ENCODE peak calls at places on chromosome 15, in nine cellular contexts. One of them, this sample, is unnamed.

GRCh38 chr15:51030649-51031316 is 63.9 kb downstream of the TNFAIP8L3 start:
- DNase-seq in activated naive CD4-positive, alpha-beta T cell: no peak
- DNase-seq in H9: no peak
- DNase-seq in D341Med: no peak
- DNase-seq in HCEC 1CT: peak
- DNase-seq in B cell: no peak
- DNase-seq in AG09309: peak
- DNase-seq in fibroblast of lung: peak
- DNase-seq in HTR-8/SVneo: no peak
- DNase-seq in this sample: peak

GRCh38 chr15:48032911-48033310 is 87.9 kb upstream of the SLC24A5 start:
- DNase-seq in B cell: no peak
- DNase-seq in HTR-8/SVneo: no peak
- DNase-seq in activated naive CD4-positive, alpha-beta T cell: no peak
- DNase-seq in AG09309: no peak
- DNase-seq in HCEC 1CT: no peak
- DNase-seq in D341Med: no peak
- DNase-seq in fibroblast of lung: no peak
- DNase-seq in H9: no peak
- DNase-seq in this sample: no peak

GRCh38 chr15:64019764-64020163 is 26.5 kb downstream of the DAPK2 start:
- DNase-seq in fibroblast of lung: no peak
- DNase-seq in HTR-8/SVneo: no peak
- DNase-seq in H9: no peak
- DNase-seq in HCEC 1CT: no peak
- DNase-seq in activated naive CD4-positive, alpha-beta T cell: no peak
- DNase-seq in AG09309: no peak
- DNase-seq in D341Med: no peak
- DNase-seq in B cell: no peak
- DNase-seq in this sample: no peak

GRCh38 chr15:69843267-69843666 is 254.4 kb downstream of the TLE3 start:
- DNase-seq in H9: no peak
- DNase-seq in B cell: no peak
- DNase-seq in activated naive CD4-positive, alpha-beta T cell: no peak
- DNase-seq in D341Med: no peak
- DNase-seq in AG09309: no peak
- DNase-seq in HCEC 1CT: no peak
- DNase-seq in fibroblast of lung: no peak
- DNase-seq in HTR-8/SVneo: no peak
- DNase-seq in this sample: no peak

GRCh38 chr15:70159397-70160009 is 61.8 kb upstream of the TLE3 start:
- DNase-seq in AG09309: no peak
- DNase-seq in B cell: no peak
- DNase-seq in HTR-8/SVneo: no peak
- DNase-seq in activated naive CD4-positive, alpha-beta T cell: no peak
- DNase-seq in fibroblast of lung: no peak
- DNase-seq in HCEC 1CT: no peak
- DNase-seq in H9: no peak
- DNase-seq in D341Med: no peak
- DNase-seq in this sample: no peak

GRCh38 chr15:69974321-69974720 is 123.4 kb downstream of the TLE3 start:
- DNase-seq in fibroblast of lung: no peak
- DNase-seq in D341Med: peak
- DNase-seq in AG09309: no peak
- DNase-seq in B cell: no peak
- DNase-seq in HTR-8/SVneo: no peak
- DNase-seq in H9: no peak
- DNase-seq in activated naive CD4-positive, alpha-beta T cell: no peak
- DNase-seq in HCEC 1CT: no peak
- DNase-seq in this sample: no peak

GRCh38 chr15:31302029-31302657 is 24.5 kb upstream of the KLF13 start:
- DNase-seq in HCEC 1CT: no peak
- DNase-seq in D341Med: no peak
- DNase-seq in H9: no peak
- DNase-seq in AG09309: no peak
- DNase-seq in B cell: no peak
- DNase-seq in fibroblast of lung: no peak
- DNase-seq in activated naive CD4-positive, alpha-beta T cell: no peak
- DNase-seq in HTR-8/SVneo: no peak
- DNase-seq in this sample: no peak

GRCh38 chr15:82986442-82986780 is 401 bp downstream of the RAMAC start:
- DNase-seq in fibroblast of lung: no peak
- DNase-seq in activated naive CD4-positive, alpha-beta T cell: no peak
- DNase-seq in HTR-8/SVneo: peak
- DNase-seq in B cell: peak
- DNase-seq in D341Med: no peak
- DNase-seq in HCEC 1CT: no peak
- DNase-seq in H9: no peak
- DNase-seq in AG09309: no peak
- DNase-seq in this sample: peak

GRCh38 chr15:44029940-44030568 is 165.0 kb downstream of the FRMD5 start:
- DNase-seq in AG09309: no peak
- DNase-seq in B cell: no peak
- DNase-seq in HTR-8/SVneo: peak
- DNase-seq in D341Med: no peak
- DNase-seq in H9: no peak
- DNase-seq in HCEC 1CT: peak
- DNase-seq in activated naive CD4-positive, alpha-beta T cell: no peak
- DNase-seq in fibroblast of lung: peak
- DNase-seq in this sample: no peak

GRCh38 chr15:25236143-25236860 is 202.5 kb downstream of the UBE3A start:
- DNase-seq in B cell: no peak
- DNase-seq in HTR-8/SVneo: no peak
- DNase-seq in fibroblast of lung: no peak
- DNase-seq in D341Med: no peak
- DNase-seq in AG09309: no peak
- DNase-seq in activated naive CD4-positive, alpha-beta T cell: no peak
- DNase-seq in H9: no peak
- DNase-seq in HCEC 1CT: no peak
- DNase-seq in this sample: no peak

GRCh38 chr15:85047271-85047948 is 65.8 kb downstream of the PDE8A start:
- DNase-seq in HCEC 1CT: peak
- DNase-seq in HTR-8/SVneo: peak
- DNase-seq in activated naive CD4-positive, alpha-beta T cell: no peak
- DNase-seq in H9: no peak
- DNase-seq in B cell: no peak
- DNase-seq in D341Med: no peak
- DNase-seq in fibroblast of lung: peak
- DNase-seq in AG09309: peak
- DNase-seq in this sample: peak

GRCh38 chr15:33148129-33148850 is 46.2 kb downstream of the FMN1 start:
- DNase-seq in activated naive CD4-positive, alpha-beta T cell: no peak
- DNase-seq in H9: no peak
- DNase-seq in B cell: no peak
- DNase-seq in D341Med: no peak
- DNase-seq in HTR-8/SVneo: no peak
- DNase-seq in HCEC 1CT: no peak
- DNase-seq in AG09309: no peak
- DNase-seq in fibroblast of lung: no peak
- DNase-seq in this sample: no peak

GRCh38 chr15:85838655-85839054 is 43.9 kb upstream of the KLHL25 start:
- DNase-seq in fibroblast of lung: no peak
- DNase-seq in HCEC 1CT: no peak
- DNase-seq in H9: no peak
- DNase-seq in B cell: no peak
- DNase-seq in D341Med: no peak
- DNase-seq in AG09309: no peak
- DNase-seq in activated naive CD4-positive, alpha-beta T cell: no peak
- DNase-seq in HTR-8/SVneo: no peak
- DNase-seq in this sample: no peak

GRCh38 chr15:68875377-68876116 is 54.8 kb upstream of the SPESP1 start:
- DNase-seq in HTR-8/SVneo: peak
- DNase-seq in AG09309: peak
- DNase-seq in D341Med: peak
- DNase-seq in HCEC 1CT: peak
- DNase-seq in H9: peak
- DNase-seq in B cell: peak
- DNase-seq in activated naive CD4-positive, alpha-beta T cell: peak
- DNase-seq in fibroblast of lung: peak
- DNase-seq in this sample: peak

GRCh38 chr15:34179257-34179656 is 30.6 kb downstream of the KATNBL1 start:
- DNase-seq in HCEC 1CT: no peak
- DNase-seq in fibroblast of lung: no peak
- DNase-seq in H9: no peak
- DNase-seq in D341Med: no peak
- DNase-seq in B cell: no peak
- DNase-seq in HTR-8/SVneo: no peak
- DNase-seq in activated naive CD4-positive, alpha-beta T cell: no peak
- DNase-seq in AG09309: no peak
- DNase-seq in this sample: no peak

GRCh38 chr15:40766906-40767837 is 2.6 kb upstream of the C15orf62 start:
- DNase-seq in HCEC 1CT: no peak
- DNase-seq in H9: peak
- DNase-seq in B cell: no peak
- DNase-seq in activated naive CD4-positive, alpha-beta T cell: no peak
- DNase-seq in fibroblast of lung: peak
- DNase-seq in HTR-8/SVneo: no peak
- DNase-seq in AG09309: no peak
- DNase-seq in D341Med: no peak
- DNase-seq in this sample: no peak

GRCh38 chr15:63495780-63496179 is 8.6 kb upstream of the USP3 start:
- DNase-seq in B cell: no peak
- DNase-seq in fibroblast of lung: no peak
- DNase-seq in HCEC 1CT: no peak
- DNase-seq in HTR-8/SVneo: no peak
- DNase-seq in activated naive CD4-positive, alpha-beta T cell: no peak
- DNase-seq in AG09309: no peak
- DNase-seq in D341Med: peak
- DNase-seq in H9: no peak
- DNase-seq in this sample: no peak

GRCh38 chr15:96415513-96416217 is 85.2 kb downstream of the NR2F2 start:
- DNase-seq in B cell: no peak
- DNase-seq in D341Med: no peak
- DNase-seq in activated naive CD4-positive, alpha-beta T cell: no peak
- DNase-seq in HTR-8/SVneo: no peak
- DNase-seq in HCEC 1CT: no peak
- DNase-seq in fibroblast of lung: no peak
- DNase-seq in AG09309: no peak
- DNase-seq in H9: no peak
- DNase-seq in this sample: no peak

GRCh38 chr15:99970891-99971330 is 237.7 kb upstream of the LYSMD4 start:
- DNase-seq in fibroblast of lung: no peak
- DNase-seq in H9: no peak
- DNase-seq in activated naive CD4-positive, alpha-beta T cell: no peak
- DNase-seq in HCEC 1CT: no peak
- DNase-seq in AG09309: no peak
- DNase-seq in B cell: no peak
- DNase-seq in HTR-8/SVneo: no peak
- DNase-seq in D341Med: no peak
- DNase-seq in this sample: no peak

GRCh38 chr15:74425634-74426033 is 8.1 kb downstream of the SEMA7A start:
- DNase-seq in fibroblast of lung: no peak
- DNase-seq in HTR-8/SVneo: no peak
- DNase-seq in D341Med: no peak
- DNase-seq in AG09309: no peak
- DNase-seq in B cell: no peak
- DNase-seq in activated naive CD4-positive, alpha-beta T cell: no peak
- DNase-seq in HCEC 1CT: no peak
- DNase-seq in H9: no peak
- DNase-seq in this sample: no peak

GRCh38 chr15:101579766-101580165 is 72.4 kb downstream of the TM2D3 start:
- DNase-seq in H9: no peak
- DNase-seq in B cell: no peak
- DNase-seq in D341Med: no peak
- DNase-seq in HTR-8/SVneo: peak
- DNase-seq in fibroblast of lung: no peak
- DNase-seq in HCEC 1CT: peak
- DNase-seq in AG09309: peak
- DNase-seq in activated naive CD4-positive, alpha-beta T cell: no peak
- DNase-seq in this sample: no peak

GRCh38 chr15:80580107-80580506 is 115.0 kb upstream of the ABHD17C start:
- DNase-seq in activated naive CD4-positive, alpha-beta T cell: no peak
- DNase-seq in AG09309: peak
- DNase-seq in H9: peak
- DNase-seq in fibroblast of lung: no peak
- DNase-seq in HCEC 1CT: no peak
- DNase-seq in B cell: no peak
- DNase-seq in HTR-8/SVneo: peak
- DNase-seq in D341Med: no peak
- DNase-seq in this sample: no peak

GRCh38 chr15:29081781-29082180 is 187.8 kb downstream of the NSMCE3 start:
- DNase-seq in HCEC 1CT: no peak
- DNase-seq in fibroblast of lung: no peak
- DNase-seq in B cell: no peak
- DNase-seq in D341Med: no peak
- DNase-seq in AG09309: no peak
- DNase-seq in HTR-8/SVneo: no peak
- DNase-seq in activated naive CD4-positive, alpha-beta T cell: no peak
- DNase-seq in H9: no peak
- DNase-seq in this sample: no peak

GRCh38 chr15:46315540-46315939 is 680.7 kb downstream of the SQOR start:
- DNase-seq in activated naive CD4-positive, alpha-beta T cell: no peak
- DNase-seq in AG09309: no peak
- DNase-seq in fibroblast of lung: no peak
- DNase-seq in H9: no peak
- DNase-seq in B cell: no peak
- DNase-seq in HTR-8/SVneo: no peak
- DNase-seq in HCEC 1CT: no peak
- DNase-seq in D341Med: no peak
- DNase-seq in this sample: no peak

GRCh38 chr15:87827126-87827525 is 429.4 kb downstream of the NTRK3 start:
- DNase-seq in HTR-8/SVneo: peak
- DNase-seq in B cell: no peak
- DNase-seq in H9: no peak
- DNase-seq in AG09309: no peak
- DNase-seq in D341Med: no peak
- DNase-seq in fibroblast of lung: peak
- DNase-seq in HCEC 1CT: no peak
- DNase-seq in activated naive CD4-positive, alpha-beta T cell: no peak
- DNase-seq in this sample: no peak

GRCh38 chr15:92283813-92284212 is 109.9 kb upstream of the ST8SIA2 start:
- DNase-seq in H9: no peak
- DNase-seq in B cell: no peak
- DNase-seq in HCEC 1CT: no peak
- DNase-seq in D341Med: no peak
- DNase-seq in HTR-8/SVneo: no peak
- DNase-seq in fibroblast of lung: no peak
- DNase-seq in AG09309: no peak
- DNase-seq in activated naive CD4-positive, alpha-beta T cell: no peak
- DNase-seq in this sample: no peak

GRCh38 chr15:66008920-66009572 is 139.8 kb downstream of the RAB11A start:
- DNase-seq in AG09309: no peak
- DNase-seq in activated naive CD4-positive, alpha-beta T cell: no peak
- DNase-seq in B cell: no peak
- DNase-seq in H9: no peak
- DNase-seq in fibroblast of lung: no peak
- DNase-seq in HCEC 1CT: peak
- DNase-seq in D341Med: no peak
- DNase-seq in HTR-8/SVneo: peak
- DNase-seq in this sample: no peak

GRCh38 chr15:91376016-91376415 is 276.0 kb downstream of the SV2B start:
- DNase-seq in fibroblast of lung: no peak
- DNase-seq in activated naive CD4-positive, alpha-beta T cell: no peak
- DNase-seq in B cell: no peak
- DNase-seq in H9: no peak
- DNase-seq in HTR-8/SVneo: no peak
- DNase-seq in D341Med: no peak
- DNase-seq in AG09309: no peak
- DNase-seq in HCEC 1CT: no peak
- DNase-seq in this sample: no peak

GRCh38 chr15:57947282-57947681 is 118.2 kb downstream of the ALDH1A2 start:
- DNase-seq in B cell: no peak
- DNase-seq in AG09309: no peak
- DNase-seq in H9: no peak
- DNase-seq in activated naive CD4-positive, alpha-beta T cell: no peak
- DNase-seq in HTR-8/SVneo: no peak
- DNase-seq in fibroblast of lung: no peak
- DNase-seq in D341Med: no peak
- DNase-seq in HCEC 1CT: no peak
- DNase-seq in this sample: no peak

GRCh38 chr15:66646308-66646707 is 55.7 kb upstream of the SMAD6 start:
- DNase-seq in AG09309: peak
- DNase-seq in activated naive CD4-positive, alpha-beta T cell: no peak
- DNase-seq in fibroblast of lung: no peak
- DNase-seq in H9: no peak
- DNase-seq in D341Med: no peak
- DNase-seq in HCEC 1CT: no peak
- DNase-seq in HTR-8/SVneo: no peak
- DNase-seq in B cell: no peak
- DNase-seq in this sample: peak

GRCh38 chr15:47806008-47806407 is 88.7 kb downstream of the SEMA6D start:
- DNase-seq in AG09309: no peak
- DNase-seq in H9: no peak
- DNase-seq in B cell: no peak
- DNase-seq in D341Med: no peak
- DNase-seq in fibroblast of lung: no peak
- DNase-seq in HTR-8/SVneo: no peak
- DNase-seq in HCEC 1CT: no peak
- DNase-seq in activated naive CD4-positive, alpha-beta T cell: no peak
- DNase-seq in this sample: no peak

This sample was measured in hepatic stellate cell.